ENCODE peak calls at places on chromosomes 5 and 9, in six cellular contexts. Y is body of pancreas, N is ascending aorta, I is cardiac muscle cell, P is aorta, G is ovary. U is an unnamed sample.

GRCh38 chr9:138040446-138041430 is 163.2 kb downstream of the CACNA1B start:
- DNase-seq in Y (no peak), N (peak), I (no peak), P (no peak), G (no peak), U (no peak)

GRCh38 chr5:142327111-142327842 is 2.5 kb upstream of the SPRY4 start:
- DNase-seq in Y (no peak), N (peak), I (no peak), P (no peak), G (no peak), U (no peak)

GRCh38 chr5:141821430-141821925 is 56.7 kb downstream of the PCDH1 start:
- DNase-seq in Y (no peak), N (no peak), I (peak), P (no peak), G (no peak), U (no peak)

GRCh38 chr9:109551651-109552050 is 53.5 kb upstream of the PTPN3 start:
- DNase-seq in Y (no peak), N (no peak), I (no peak), P (no peak), G (no peak), U (no peak)

GRCh38 chr9:121331992-121332685 is 37.9 kb downstream of the STOM start:
- DNase-seq in Y (no peak), N (no peak), I (no peak), P (no peak), G (no peak), U (no peak)

GRCh38 chr5:173228107-173228506 is 6.9 kb downstream of the NKX2-5 start:
- DNase-seq in Y (no peak), N (no peak), I (peak), P (peak), G (no peak), U (no peak)

GRCh38 chr9:121701736-121702261 is 50.4 kb downstream of the DAB2IP start:
- DNase-seq in Y (no peak), N (no peak), I (no peak), P (no peak), G (no peak), U (no peak)

GRCh38 chr9:130008577-130008976 is 34.4 kb downstream of the FNBP1 start:
- DNase-seq in Y (no peak), N (no peak), I (no peak), P (no peak), G (no peak), U (no peak)

GRCh38 chr5:131289738-131290137 is 25.9 kb downstream of the CDC42SE2 start:
- DNase-seq in Y (no peak), N (no peak), I (no peak), P (no peak), G (no peak), U (no peak)
- H3K4me3 ChIP-seq in Y (no peak), N (no peak), I (no peak), P (no peak), G (no peak), U (no peak)

GRCh38 chr5:90170231-90170630 is 239.3 kb downstream of the CETN3 start:
- DNase-seq in Y (no peak), N (no peak), I (no peak), P (no peak), G (no peak), U (no peak)
- H3K4me3 ChIP-seq in Y (no peak), N (no peak), I (no peak), P (no peak), G (no peak), U (no peak)

DNA sequence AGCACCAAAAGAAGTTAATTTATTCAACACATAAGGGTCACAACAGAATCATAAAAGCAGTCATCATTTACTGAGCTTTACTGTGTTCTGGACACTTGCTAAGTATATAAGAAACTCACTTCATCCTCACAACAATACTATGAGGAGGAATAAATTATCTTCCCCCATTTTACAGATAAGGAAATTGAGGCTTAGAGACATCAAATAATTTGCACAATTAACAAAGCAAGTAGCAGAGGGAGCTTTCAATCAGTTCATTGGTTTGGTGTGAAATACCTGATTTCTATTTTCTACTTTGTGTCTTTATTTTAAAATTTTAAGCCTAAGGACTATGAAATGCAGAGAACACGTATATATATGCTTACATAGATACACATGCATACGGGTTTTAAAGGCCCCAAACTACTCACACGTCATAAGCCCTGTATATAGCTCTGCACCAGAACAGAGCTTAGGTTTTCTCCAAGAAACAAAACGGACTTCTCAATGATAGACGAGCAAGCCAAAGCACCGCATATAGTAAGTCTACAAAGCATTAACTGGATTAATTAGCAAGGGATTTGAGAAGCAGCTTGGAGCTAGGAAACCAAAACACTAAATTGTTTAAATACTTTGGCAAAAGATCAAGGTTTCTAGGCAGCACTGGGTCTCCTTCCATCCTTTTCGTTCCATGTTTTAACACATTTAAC is 95.6 kb downstream of the DENND1A start:
- DNase-seq in Y (no peak), N (no peak), I (no peak), P (no peak), G (no peak), U (no peak)
- H3K4me3 ChIP-seq in Y (no peak), N (no peak), I (no peak), P (no peak), G (no peak), U (no peak)

DNA sequence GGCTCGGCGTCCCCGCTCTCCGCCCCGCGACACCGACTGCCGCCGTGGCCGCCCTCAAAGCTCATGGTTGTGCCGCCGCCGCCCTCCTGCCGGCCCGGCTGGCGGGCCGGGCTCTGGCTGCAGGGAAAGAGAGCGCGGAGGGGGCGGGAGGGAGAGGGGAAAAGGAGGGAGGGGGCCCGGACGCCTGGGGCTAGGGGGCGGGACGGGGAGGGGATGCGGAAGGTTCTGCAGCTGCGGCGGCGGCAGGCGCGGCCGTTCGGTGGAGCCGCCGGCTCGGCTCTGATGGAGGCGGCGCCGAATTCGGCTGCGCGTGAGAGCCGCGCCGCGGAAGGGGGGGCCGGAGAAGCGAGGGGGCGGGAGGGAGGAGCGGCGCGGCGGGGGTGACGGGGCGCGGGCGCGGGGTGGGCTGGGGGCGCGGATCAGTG is at the start of gene MARCHF11:
- DNase-seq in Y (no peak), N (no peak), I (peak), P (peak), G (peak), U (no peak)
- H3K4me3 ChIP-seq in Y (no peak), N (peak), I (peak), P (no peak), G (no peak), U (no peak)

GRCh38 chr5:172106511-172107356 is 81.3 kb downstream of the STK10 start:
- DNase-seq in Y (peak), N (peak), I (peak), P (peak), G (peak), U (peak)
- H3K4me3 ChIP-seq in Y (no peak), N (no peak), I (no peak), P (no peak), G (no peak), U (no peak)

DNA sequence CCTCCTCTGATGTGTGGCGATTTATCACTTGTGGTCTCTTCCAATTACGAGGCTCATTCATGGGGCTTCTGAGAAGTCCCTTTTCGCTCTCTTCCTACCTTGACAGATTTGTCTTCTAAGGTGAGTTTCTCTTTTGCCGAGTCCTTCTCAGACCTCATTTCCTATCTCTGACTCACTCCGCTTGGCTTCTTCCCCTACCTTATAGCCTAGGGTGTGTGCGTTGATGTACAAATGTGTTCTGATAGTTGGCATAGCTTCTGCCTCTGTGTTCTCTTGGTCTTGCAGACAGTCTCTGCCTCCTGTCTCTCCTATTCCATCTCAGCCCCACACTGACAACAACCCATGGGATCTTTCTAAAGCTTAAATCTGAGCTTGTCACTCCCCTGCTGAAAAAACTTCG is 56.9 kb upstream of the SHB start:
- DNase-seq in Y (no peak), N (no peak), I (no peak), P (no peak), G (no peak), U (no peak)
- H3K4me3 ChIP-seq in Y (no peak), N (no peak), I (no peak), P (no peak), G (no peak), U (no peak)

GRCh38 chr5:10632110-10632903 is 68.4 kb downstream of the ANKRD33B start:
- DNase-seq in Y (no peak), N (no peak), I (no peak), P (no peak), G (no peak), U (no peak)
- H3K4me3 ChIP-seq in Y (no peak), N (no peak), I (no peak), P (no peak), G (no peak), U (no peak)

GRCh38 chr5:139652788-139653241 is 4.7 kb downstream of the CXXC5 start:
- DNase-seq in Y (no peak), N (no peak), I (no peak), P (no peak), G (no peak), U (no peak)

GRCh38 chr5:139651502-139651862 is 3.3 kb downstream of the CXXC5 start:
- DNase-seq in Y (no peak), N (no peak), I (no peak), P (peak), G (no peak), U (no peak)

GRCh38 chr5:139653616-139654015 is 5.5 kb downstream of the CXXC5 start:
- DNase-seq in Y (no peak), N (no peak), I (no peak), P (no peak), G (no peak), U (no peak)

GRCh38 chr5:139650689-139651501 is 2.7 kb downstream of the CXXC5 start:
- DNase-seq in Y (peak), N (no peak), I (peak), P (peak), G (no peak), U (no peak)

GRCh38 chr5:139651863-139652787 is 4.0 kb downstream of the CXXC5 start:
- DNase-seq in Y (peak), N (peak), I (peak), P (peak), G (peak), U (peak)
- H3K4me3 ChIP-seq in Y (no peak), N (peak), I (no peak), P (no peak), G (no peak), U (no peak)